ENCODE peak calls at places on chromosomes 5 and 9, in five cellular contexts. One of them, this sample, is unnamed.

GRCh38 chr5:132264546-132265335 is 7.2 kb downstream of the PDLIM4 start:
- DNase-seq in neural progenitor cell: no peak
- DNase-seq in HCT116: no peak
- DNase-seq in H9: peak
- DNase-seq in HepG2: no peak
- DNase-seq in this sample: no peak

GRCh38 chr5:150473673-150474358 is 24.3 kb upstream of the RPS14 start:
- DNase-seq in neural progenitor cell: peak
- DNase-seq in HCT116: no peak
- DNase-seq in H9: peak
- DNase-seq in HepG2: peak
- DNase-seq in this sample: peak

GRCh38 chr9:116944714-116945534 is 257.8 kb downstream of the TRIM32 start:
- DNase-seq in HepG2: no peak
- DNase-seq in HCT116: no peak
- DNase-seq in H9: no peak
- DNase-seq in neural progenitor cell: no peak
- DNase-seq in this sample: peak

GRCh38 chr5:53256746-53257145 is 147.2 kb upstream of the MOCS2 start:
- DNase-seq in neural progenitor cell: no peak
- DNase-seq in H9: no peak
- DNase-seq in HepG2: no peak
- DNase-seq in HCT116: no peak
- DNase-seq in this sample: no peak

GRCh38 chr5:2039180-2039531 is 156.4 kb upstream of the IRX4 start:
- DNase-seq in H9: peak
- DNase-seq in neural progenitor cell: peak
- DNase-seq in HepG2: no peak
- DNase-seq in HCT116: no peak
- DNase-seq in this sample: no peak

GRCh38 chr5:97266576-97266975 is 83.5 kb upstream of the RIOK2 start:
- DNase-seq in HepG2: no peak
- DNase-seq in HCT116: no peak
- DNase-seq in neural progenitor cell: no peak
- DNase-seq in H9: no peak
- DNase-seq in this sample: no peak

GRCh38 chr9:34564617-34565016 is 24.9 kb downstream of the CNTFR start:
- DNase-seq in H9: no peak
- DNase-seq in HepG2: no peak
- DNase-seq in HCT116: no peak
- DNase-seq in neural progenitor cell: no peak
- DNase-seq in this sample: no peak

GRCh38 chr9:81772144-81772543 is 82.8 kb upstream of the TLE1 start:
- DNase-seq in HCT116: no peak
- DNase-seq in H9: no peak
- DNase-seq in neural progenitor cell: no peak
- DNase-seq in HepG2: no peak
- DNase-seq in this sample: no peak

GRCh38 chr5:14457475-14457874 is 124.1 kb upstream of the OTULINL start:
- DNase-seq in HepG2: no peak
- DNase-seq in neural progenitor cell: peak
- DNase-seq in HCT116: no peak
- DNase-seq in H9: no peak
- DNase-seq in this sample: no peak

GRCh38 chr5:112390327-112390726 is 28.8 kb downstream of the EPB41L4A start:
- DNase-seq in HepG2: peak
- DNase-seq in H9: peak
- DNase-seq in neural progenitor cell: peak
- DNase-seq in HCT116: no peak
- DNase-seq in this sample: peak

GRCh38 chr9:132894857-132895846 is 16.5 kb downstream of the SPACA9 start:
- DNase-seq in neural progenitor cell: no peak
- DNase-seq in HCT116: no peak
- DNase-seq in H9: no peak
- DNase-seq in HepG2: no peak
- DNase-seq in this sample: peak

GRCh38 chr5:6962256-6962655 is 249.0 kb downstream of the TENT4A start:
- DNase-seq in H9: no peak
- DNase-seq in neural progenitor cell: no peak
- DNase-seq in HepG2: no peak
- DNase-seq in HCT116: no peak
- DNase-seq in this sample: no peak

GRCh38 chr9:94697972-94698581 is 28.4 kb upstream of the AOPEP start:
- DNase-seq in HCT116: no peak
- DNase-seq in H9: peak
- DNase-seq in neural progenitor cell: peak
- DNase-seq in HepG2: peak
- DNase-seq in this sample: peak

GRCh38 chr5:132651838-132652476 is 6.0 kb upstream of the IL13 start:
- DNase-seq in H9: no peak
- DNase-seq in HCT116: no peak
- DNase-seq in neural progenitor cell: no peak
- DNase-seq in HepG2: no peak
- DNase-seq in this sample: no peak

GRCh38 chr9:94207781-94208180 is 51.3 kb upstream of the ZNF169 start:
- DNase-seq in H9: no peak
- DNase-seq in HCT116: no peak
- DNase-seq in neural progenitor cell: no peak
- DNase-seq in HepG2: no peak
- DNase-seq in this sample: no peak

GRCh38 chr9:79471577-79472543 is 99.9 kb upstream of the TLE4 start:
- DNase-seq in HCT116: no peak
- DNase-seq in neural progenitor cell: peak
- DNase-seq in HepG2: no peak
- DNase-seq in H9: no peak
- DNase-seq in this sample: no peak

GRCh38 chr5:108788142-108788541 is 40.4 kb downstream of the FER start:
- DNase-seq in HepG2: no peak
- DNase-seq in H9: no peak
- DNase-seq in neural progenitor cell: no peak
- DNase-seq in HCT116: no peak
- DNase-seq in this sample: no peak

GRCh38 chr5:54959673-54960418 is 25.5 kb downstream of the ESM1 start:
- DNase-seq in H9: peak
- DNase-seq in neural progenitor cell: peak
- DNase-seq in HCT116: peak
- DNase-seq in HepG2: peak
- DNase-seq in this sample: no peak

GRCh38 chr5:23007762-23008161 is 154.6 kb upstream of the CDH12 start:
- DNase-seq in HepG2: no peak
- DNase-seq in neural progenitor cell: no peak
- DNase-seq in HCT116: no peak
- DNase-seq in H9: no peak
- DNase-seq in this sample: no peak

GRCh38 chr5:171365351-171365750 is 22.3 kb upstream of the NPM1 start:
- DNase-seq in HCT116: no peak
- DNase-seq in HepG2: peak
- DNase-seq in neural progenitor cell: peak
- DNase-seq in H9: peak
- DNase-seq in this sample: no peak

GRCh38 chr9:125758986-125759811 is 12.0 kb downstream of the PBX3 start:
- DNase-seq in neural progenitor cell: peak
- DNase-seq in HepG2: peak
- DNase-seq in H9: no peak
- DNase-seq in HCT116: no peak
- DNase-seq in this sample: no peak

GRCh38 chr5:65213921-65214525 is 267.7 kb downstream of the ADAMTS6 start:
- DNase-seq in H9: peak
- DNase-seq in HCT116: peak
- DNase-seq in neural progenitor cell: peak
- DNase-seq in HepG2: peak
- DNase-seq in this sample: no peak

GRCh38 chr5:146218163-146218562 is 14.8 kb downstream of the RBM27 start:
- DNase-seq in neural progenitor cell: no peak
- DNase-seq in H9: no peak
- DNase-seq in HCT116: no peak
- DNase-seq in HepG2: no peak
- DNase-seq in this sample: no peak

GRCh38 chr5:176806137-176806536 is 4.2 kb upstream of the UNC5A start:
- DNase-seq in HepG2: no peak
- DNase-seq in H9: no peak
- DNase-seq in neural progenitor cell: peak
- DNase-seq in HCT116: no peak
- DNase-seq in this sample: peak

GRCh38 chr9:129333613-129333960 is 155.5 kb upstream of the IER5L start:
- DNase-seq in neural progenitor cell: no peak
- DNase-seq in HCT116: peak
- DNase-seq in H9: peak
- DNase-seq in HepG2: peak
- DNase-seq in this sample: peak

GRCh38 chr5:6490693-6491092 is 42.0 kb downstream of the UBE2QL1 start:
- DNase-seq in H9: no peak
- DNase-seq in HepG2: no peak
- DNase-seq in HCT116: no peak
- DNase-seq in neural progenitor cell: no peak
- DNase-seq in this sample: no peak

GRCh38 chr9:16771352-16771751 is 99.1 kb downstream of the BNC2 start:
- DNase-seq in neural progenitor cell: no peak
- DNase-seq in H9: no peak
- DNase-seq in HCT116: no peak
- DNase-seq in HepG2: no peak
- DNase-seq in this sample: no peak

GRCh38 chr9:127263664-127264063 is 910 bp upstream of the GARNL3 start:
- DNase-seq in H9: no peak
- DNase-seq in HCT116: no peak
- DNase-seq in HepG2: no peak
- DNase-seq in neural progenitor cell: no peak
- DNase-seq in this sample: no peak

GRCh38 chr5:13510616-13511015 is 433.9 kb downstream of the DNAH5 start:
- DNase-seq in HCT116: no peak
- DNase-seq in neural progenitor cell: no peak
- DNase-seq in H9: no peak
- DNase-seq in HepG2: peak
- DNase-seq in this sample: no peak

GRCh38 chr5:78547171-78547570 is 101.4 kb downstream of the LHFPL2 start:
- DNase-seq in neural progenitor cell: no peak
- DNase-seq in H9: no peak
- DNase-seq in HepG2: no peak
- DNase-seq in HCT116: no peak
- DNase-seq in this sample: no peak

GRCh38 chr5:135891280-135891679 is 4.4 kb downstream of the IL9 start:
- DNase-seq in neural progenitor cell: no peak
- DNase-seq in HCT116: no peak
- DNase-seq in H9: no peak
- DNase-seq in HepG2: no peak
- DNase-seq in this sample: no peak

GRCh38 chr5:88827997-88828396 is 55.0 kb downstream of the MEF2C start:
- DNase-seq in HepG2: no peak
- DNase-seq in HCT116: no peak
- DNase-seq in H9: no peak
- DNase-seq in neural progenitor cell: no peak
- DNase-seq in this sample: no peak
- H3K27ac ChIP-seq in HepG2: no peak
- H3K27ac ChIP-seq in HCT116: peak
- H3K27ac ChIP-seq in H9: no peak
- H3K27ac ChIP-seq in neural progenitor cell: no peak
- H3K27ac ChIP-seq in this sample: no peak

DNA sequence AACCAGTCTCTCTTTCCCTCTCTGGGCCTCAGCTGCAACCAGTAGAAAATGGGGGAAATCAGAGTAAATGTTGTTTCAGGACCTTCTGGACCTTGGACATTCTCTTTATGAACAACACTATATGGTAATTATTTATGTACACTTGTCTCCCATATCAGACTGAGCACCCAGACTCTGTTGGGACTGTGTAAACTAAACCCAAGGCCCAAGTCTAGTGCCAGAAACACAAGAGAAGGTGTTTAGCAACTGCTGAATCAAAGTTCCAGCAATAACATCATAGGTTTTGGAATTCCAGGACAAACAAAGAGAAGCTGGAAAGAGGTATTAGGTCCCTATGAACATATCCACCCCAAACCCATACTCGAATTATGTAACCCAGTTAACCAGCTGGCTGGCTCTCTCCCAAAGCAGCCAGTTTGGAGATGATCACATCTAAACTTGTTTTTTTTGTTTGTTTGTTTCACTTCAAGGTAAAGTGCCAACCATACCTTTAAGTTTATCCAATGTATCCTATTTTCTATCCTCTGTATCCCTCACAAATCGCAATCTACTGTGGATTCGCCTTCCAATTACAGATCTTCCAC is 1.9 kb upstream of the RNF38 start:
- DNase-seq in HepG2: peak
- DNase-seq in H9: no peak
- DNase-seq in neural progenitor cell: no peak
- DNase-seq in HCT116: no peak
- DNase-seq in this sample: no peak
- H2AFZ ChIP-seq in HepG2: no peak
- H2AFZ ChIP-seq in H9: no peak
- H2AFZ ChIP-seq in neural progenitor cell: no peak
- H2AFZ ChIP-seq in HCT116: no peak
- H2AFZ ChIP-seq in this sample: peak

DNA sequence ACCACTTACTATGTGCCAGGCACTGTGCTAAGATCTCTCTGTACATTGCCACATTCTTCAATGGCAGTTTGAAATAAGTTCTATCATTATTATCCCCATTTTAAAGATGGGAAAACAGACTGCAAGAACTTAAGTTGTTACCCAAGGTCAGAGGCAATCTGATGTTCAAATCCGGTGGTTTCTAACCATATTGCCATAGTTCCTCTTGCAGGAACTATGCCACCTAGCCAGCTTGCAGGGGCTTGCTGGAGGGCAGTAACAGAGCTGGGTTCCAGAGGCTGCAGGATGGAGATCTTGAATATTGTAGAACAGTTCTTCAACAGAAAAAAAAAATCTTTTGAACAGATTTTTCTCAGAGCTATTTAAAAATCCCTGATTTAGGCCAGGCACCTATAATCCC is 71.8 kb upstream of the TNFAIP8 start:
- DNase-seq in H9: no peak
- DNase-seq in HepG2: no peak
- DNase-seq in neural progenitor cell: no peak
- DNase-seq in HCT116: no peak
- DNase-seq in this sample: no peak
- TF ChIP-seq CTCF in H9: no peak
- TF ChIP-seq CTCF in HepG2: no peak
- TF ChIP-seq CTCF in neural progenitor cell: no peak
- TF ChIP-seq CTCF in HCT116: no peak
- TF ChIP-seq CTCF in this sample: no peak

GRCh38 chr9:35669331-35670145 is 4.2 kb upstream of the CA9 start:
- DNase-seq in HCT116: no peak
- DNase-seq in HepG2: peak
- DNase-seq in neural progenitor cell: no peak
- DNase-seq in H9: no peak
- DNase-seq in this sample: peak
- H3K27ac ChIP-seq in HCT116: peak
- H3K27ac ChIP-seq in HepG2: peak
- H3K27ac ChIP-seq in neural progenitor cell: no peak
- H3K27ac ChIP-seq in H9: no peak
- H3K27ac ChIP-seq in this sample: no peak

GRCh38 chr5:42995152-42995751 is 44.9 kb downstream of the ANXA2R start:
- DNase-seq in neural progenitor cell: peak
- DNase-seq in H9: no peak
- DNase-seq in HepG2: no peak
- DNase-seq in HCT116: no peak
- DNase-seq in this sample: no peak
- H2AFZ ChIP-seq in neural progenitor cell: no peak
- H2AFZ ChIP-seq in H9: no peak
- H2AFZ ChIP-seq in HepG2: peak
- H2AFZ ChIP-seq in HCT116: peak
- H2AFZ ChIP-seq in this sample: no peak

DNA sequence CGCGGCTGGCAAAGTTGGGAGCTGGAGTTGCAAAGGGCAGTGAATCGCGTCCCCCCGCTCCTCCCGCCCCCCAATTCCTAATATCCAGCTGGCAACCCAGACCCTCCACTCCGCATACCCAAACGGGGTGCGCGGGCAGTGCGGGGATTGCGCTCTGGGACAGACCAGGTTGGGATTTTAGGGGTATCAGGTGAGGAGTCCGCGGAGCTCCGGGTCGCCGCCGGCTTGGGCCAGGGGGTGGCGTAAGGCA is 553 bp downstream of the IQGAP2 start:
- DNase-seq in HCT116: no peak
- DNase-seq in HepG2: no peak
- DNase-seq in H9: no peak
- DNase-seq in neural progenitor cell: no peak
- DNase-seq in this sample: no peak
- TF ChIP-seq CTCF in HCT116: no peak
- TF ChIP-seq CTCF in HepG2: peak
- TF ChIP-seq CTCF in H9: no peak
- TF ChIP-seq CTCF in neural progenitor cell: peak
- TF ChIP-seq CTCF in this sample: no peak